ENCODE peak calls at places on chromosome 10, in four cellular contexts. F, H, S and W are unnamed samples.

GRCh38 chr10:47366731-47367460 is 17.2 kb downstream of the ZNF488 start:
- DNase-seq in F (no peak), H (no peak), S (no peak), W (no peak)

GRCh38 chr10:124224331-124225028 is 131.1 kb upstream of the CHST15 start:
- DNase-seq in F (no peak), H (no peak), S (no peak), W (no peak)

GRCh38 chr10:63083904-63084689 is 49.0 kb upstream of the NRBF2 start:
- DNase-seq in F (peak; percentile 28), H (peak; percentile 40), S (peak; percentile 62), W (peak; percentile 75)

GRCh38 chr10:69879628-69880257 is 78.0 kb downstream of the COL13A1 start:
- DNase-seq in F (no peak), H (no peak), S (peak; percentile 55), W (no peak)

GRCh38 chr10:93390691-93391090 is 91.4 kb downstream of the MYOF start:
- DNase-seq in F (no peak), H (no peak), S (no peak), W (no peak)

GRCh38 chr10:45135836-45136235 is 135.1 kb downstream of the ZNF22 start:
- DNase-seq in F (no peak), H (no peak), S (no peak), W (no peak)

GRCh38 chr10:120805014-120805805 is 46.0 kb upstream of the WDR11 start:
- DNase-seq in F (no peak), H (no peak), S (no peak), W (no peak)

GRCh38 chr10:63591600-63592379 is 70.6 kb downstream of the REEP3 start:
- DNase-seq in F (no peak), H (no peak), S (no peak), W (no peak)

GRCh38 chr10:89521368-89521767 is 14.0 kb downstream of the SLC16A12 start:
- DNase-seq in F (no peak), H (no peak), S (no peak), W (no peak)

GRCh38 chr10:130739016-130739756 is 572.3 kb downstream of the TCERG1L start:
- DNase-seq in F (no peak), H (no peak), S (no peak), W (no peak)

GRCh38 chr10:91406322-91406721 is 3.8 kb upstream of the HECTD2 start:
- DNase-seq in F (no peak), H (no peak), S (no peak), W (no peak)

GRCh38 chr10:102633282-102633681 is 11.0 kb upstream of the TRIM8 start:
- DNase-seq in F (no peak), H (no peak), S (no peak), W (no peak)

GRCh38 chr10:78053201-78053868 is 19.7 kb downstream of the RPS24 start:
- DNase-seq in F (no peak), H (no peak), S (no peak), W (no peak)

GRCh38 chr10:126433351-126433750 is 45.1 kb upstream of the ADAM12 start:
- DNase-seq in F (no peak), H (no peak), S (no peak), W (no peak)
- TF ChIP-seq HMGXB4 in F (no peak), H (no peak), S (no peak), W (no peak)

GRCh38 chr10:60896033-60896432 is 48.0 kb downstream of the RHOBTB1 start:
- DNase-seq in F (no peak), H (no peak), S (no peak), W (no peak)

GRCh38 chr10:60892571-60892970 is 51.4 kb downstream of the RHOBTB1 start:
- DNase-seq in F (no peak), H (no peak), S (no peak), W (no peak)

GRCh38 chr10:60894816-60895215 is 49.2 kb downstream of the RHOBTB1 start:
- DNase-seq in F (no peak), H (no peak), S (peak; percentile 59), W (peak; percentile 13)

GRCh38 chr10:60893231-60893630 is 50.8 kb downstream of the RHOBTB1 start:
- DNase-seq in F (no peak), H (no peak), S (peak; percentile 24), W (no peak)

DNA sequence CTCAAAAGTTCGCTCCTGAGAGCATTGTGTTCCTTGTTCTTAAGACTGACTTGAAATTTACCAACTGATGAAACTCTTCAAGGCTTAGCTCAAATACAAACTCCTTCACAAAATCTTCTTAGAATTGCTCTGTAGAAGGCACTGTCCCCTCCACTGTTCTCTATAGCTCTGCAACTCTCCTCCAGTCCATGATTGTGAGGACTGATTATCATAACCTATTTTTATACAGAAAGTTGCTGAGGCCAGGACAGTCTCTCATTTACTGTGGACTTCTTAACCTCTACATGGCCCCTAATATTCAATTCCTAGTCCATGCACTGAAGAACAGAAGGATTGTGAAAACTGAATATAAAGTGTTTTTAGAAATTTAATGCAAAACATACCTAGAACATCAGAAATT is 53.2 kb downstream of the RHOBTB1 start:
- DNase-seq in F (no peak), H (no peak), S (no peak), W (no peak)
- TF ChIP-seq HMGXB4 in F (no peak), H (no peak), S (no peak), W (no peak)

DNA sequence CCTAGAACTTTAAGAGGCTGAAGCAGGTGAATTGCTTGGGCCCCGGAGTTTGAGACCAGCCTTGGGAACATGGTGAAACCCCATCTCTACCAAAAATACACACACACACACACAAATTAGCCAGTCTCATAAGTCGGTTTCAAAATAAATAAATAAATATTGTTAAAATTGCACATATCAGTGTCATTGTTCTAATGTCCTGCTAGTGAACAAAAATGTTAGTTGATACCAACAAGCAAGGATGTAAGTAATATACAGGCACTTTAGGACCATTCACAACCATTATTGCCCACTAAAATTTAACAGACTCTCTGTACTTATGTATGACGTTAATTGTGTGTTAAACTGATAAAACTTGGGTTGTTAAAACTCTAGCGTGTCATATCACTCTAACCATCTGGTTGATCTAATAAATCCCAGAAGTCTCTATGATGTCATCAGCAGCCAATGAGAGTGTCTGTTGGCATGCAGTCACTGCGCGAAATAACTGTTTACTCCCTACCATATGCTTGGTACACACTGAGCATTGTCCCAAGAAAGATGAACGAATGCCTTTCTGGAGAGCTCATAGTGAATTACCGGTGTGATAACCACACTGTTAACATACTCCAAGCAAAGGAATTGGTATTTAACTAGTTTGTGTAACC is 30.4 kb upstream of the OTUD1 start:
- DNase-seq in F (no peak), H (no peak), S (no peak), W (no peak)
- TF ChIP-seq HMGXB4 in F (no peak), H (no peak), S (no peak), W (no peak)

DNA sequence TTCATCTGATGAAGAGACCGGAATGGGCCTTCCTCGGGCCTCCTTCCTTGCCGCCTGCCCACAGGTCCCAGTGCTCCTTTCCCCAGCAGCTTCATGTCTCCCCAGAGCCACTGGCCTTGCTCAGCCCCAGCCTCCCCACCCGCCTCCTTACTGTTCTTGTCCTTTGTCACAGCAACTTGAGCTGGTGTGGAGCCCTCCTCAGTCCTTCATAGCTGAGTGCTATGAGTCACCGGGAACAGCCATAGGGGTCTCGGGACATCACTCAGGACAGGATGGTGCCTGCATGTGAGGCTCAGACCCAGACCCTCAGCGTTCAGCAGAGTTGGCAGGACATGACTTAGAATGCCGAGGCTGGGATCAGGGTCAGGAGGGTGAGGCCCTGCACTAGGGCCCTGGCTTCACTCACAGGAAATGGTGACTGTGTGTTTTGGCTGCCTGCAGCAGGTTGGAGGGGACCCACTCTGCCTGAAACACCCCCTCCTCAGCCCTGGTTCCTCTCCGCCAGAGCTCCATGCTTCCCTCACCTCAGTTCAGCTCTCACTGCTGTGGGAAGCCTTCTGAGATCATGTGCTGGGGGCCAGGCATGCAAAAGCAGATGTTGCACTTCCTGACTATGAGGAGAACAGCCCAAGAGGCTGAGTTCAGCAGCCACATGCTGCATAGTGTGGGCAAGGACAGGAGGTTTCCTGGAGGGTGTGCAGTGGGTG is 40.7 kb upstream of the GJD4 start:
- DNase-seq in F (no peak), H (no peak), S (no peak), W (no peak)
- TF ChIP-seq HMGXB4 in F (no peak), H (no peak), S (no peak), W (no peak)

GRCh38 chr10:112799038-112799437 is 151.0 kb upstream of the TCF7L2 start:
- DNase-seq in F (no peak), H (no peak), S (no peak), W (no peak)
- TF ChIP-seq HMGXB4 in F (no peak), H (no peak), S (no peak), W (no peak)

GRCh38 chr10:2284071-2284470 is 546.7 kb upstream of the ADARB2 start:
- DNase-seq in F (no peak), H (no peak), S (no peak), W (no peak)
- TF ChIP-seq HMGXB4 in F (no peak), H (no peak), S (no peak), W (no peak)

GRCh38 chr10:73576178-73576889 is 14.8 kb downstream of the USP54 start:
- DNase-seq in F (no peak), H (no peak), S (peak; percentile 43), W (peak; percentile 19)

GRCh38 chr10:73576890-73577591 is 14.1 kb downstream of the USP54 start:
- DNase-seq in F (no peak), H (no peak), S (no peak), W (no peak)

GRCh38 chr10:73581912-73582311 is 9.2 kb downstream of the USP54 start:
- DNase-seq in F (no peak), H (no peak), S (no peak), W (no peak)

DNA sequence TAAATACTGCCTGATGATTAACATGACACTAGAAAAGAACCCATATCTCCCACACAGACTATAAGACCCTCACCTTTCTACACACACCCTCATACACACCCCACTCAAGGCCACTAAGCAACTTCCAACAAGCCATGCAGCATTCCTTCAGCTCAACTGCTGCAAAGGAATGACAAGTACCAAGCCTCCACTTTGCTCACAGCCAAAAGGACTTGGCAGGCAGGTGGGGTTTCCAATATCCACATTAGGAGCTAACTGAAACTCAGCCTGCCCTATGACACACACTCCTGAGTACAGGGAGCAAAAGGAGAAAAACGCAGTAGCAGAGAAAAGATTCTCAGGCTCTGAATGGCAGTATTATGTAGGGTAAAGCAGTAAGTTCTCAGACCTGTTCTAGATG is 13.4 kb downstream of the USP54 start:
- DNase-seq in F (no peak), H (no peak), S (no peak), W (no peak)
- TF ChIP-seq HMGXB4 in F (no peak), H (no peak), S (no peak), W (no peak)

GRCh38 chr10:71073451-71074175 is 138.8 kb upstream of the UNC5B start:
- DNase-seq in F (no peak), H (no peak), S (no peak), W (no peak)
- TF ChIP-seq HMGXB4 in F (no peak), H (no peak), S (no peak), W (no peak)